ENCODE peak calls at places on chromosome 16, in seven cellular contexts. Q is cardiac muscle cell, O is dorsolateral prefrontal cortex, F is tibial artery, I is ascending aorta, E is A549, V is K562. H is an unnamed sample.

GRCh38 chr16:48597563-48598392 is 12.2 kb downstream of the N4BP1 start:
- DNase-seq in Q (peak), O (no peak), F (no peak), I (no peak), E (no peak), V (no peak), H (no peak)

GRCh38 chr16:59164461-59164860 is 430.3 kb upstream of the GOT2 start:
- DNase-seq in Q (no peak), O (no peak), F (no peak), I (no peak), E (no peak), V (peak), H (no peak)

GRCh38 chr16:51636913-51637743 is 486.1 kb upstream of the SALL1 start:
- DNase-seq in Q (peak), O (no peak), F (no peak), I (no peak), E (no peak), V (no peak), H (no peak)

GRCh38 chr16:17160285-17160854 is 310.4 kb downstream of the XYLT1 start:
- DNase-seq in Q (no peak), O (no peak), F (no peak), I (no peak), E (no peak), V (peak), H (no peak)

GRCh38 chr16:24045641-24046040 is 209.9 kb downstream of the PRKCB start:
- DNase-seq in Q (no peak), O (no peak), F (no peak), I (no peak), E (peak), V (no peak), H (no peak)

GRCh38 chr16:14564881-14565687 is 65.0 kb downstream of the PARN start:
- DNase-seq in Q (peak), O (no peak), F (no peak), I (no peak), E (no peak), V (no peak), H (no peak)

GRCh38 chr16:77993111-77993571 is 29.2 kb upstream of the CLEC3A start:
- DNase-seq in Q (no peak), O (no peak), F (no peak), I (no peak), E (no peak), V (no peak), H (peak)

GRCh38 chr16:57253410-57253927 is 8.4 kb downstream of the ARL2BP start:
- DNase-seq in Q (no peak), O (no peak), F (no peak), I (no peak), E (no peak), V (no peak), H (no peak)

GRCh38 chr16:46789499-46790414 is 41.2 kb downstream of the C16orf87 start:
- DNase-seq in Q (peak), O (peak), F (peak), I (peak), E (peak), V (peak), H (peak)

GRCh38 chr16:88118376-88118775 is 167.1 kb downstream of the BANP start:
- DNase-seq in Q (peak), O (no peak), F (no peak), I (no peak), E (no peak), V (no peak), H (no peak)

GRCh38 chr16:23359092-23359760 is 57.1 kb downstream of the SCNN1B start:
- DNase-seq in Q (no peak), O (peak), F (no peak), I (no peak), E (no peak), V (no peak), H (no peak)

GRCh38 chr16:58459344-58460218 is 40.4 kb upstream of the NDRG4 start:
- DNase-seq in Q (peak), O (peak), F (no peak), I (no peak), E (peak), V (peak), H (no peak)

GRCh38 chr16:80751167-80751566 is 53.2 kb downstream of the CDYL2 start:
- DNase-seq in Q (peak), O (no peak), F (no peak), I (no peak), E (no peak), V (no peak), H (no peak)

GRCh38 chr16:46714797-46715591 is 25.5 kb downstream of the ORC6 start:
- DNase-seq in Q (no peak), O (no peak), F (no peak), I (no peak), E (no peak), V (no peak), H (no peak)

GRCh38 chr16:75238132-75238852 is 13.1 kb downstream of the BCAR1 start:
- DNase-seq in Q (peak), O (peak), F (peak), I (peak), E (no peak), V (no peak), H (no peak)

GRCh38 chr16:82459580-82460256 is 167.1 kb upstream of the CDH13 start:
- DNase-seq in Q (no peak), O (no peak), F (no peak), I (no peak), E (no peak), V (no peak), H (no peak)

GRCh38 chr16:54277845-54278703 is 8.5 kb downstream of the IRX3 start:
- DNase-seq in Q (no peak), O (no peak), F (no peak), I (no peak), E (no peak), V (no peak), H (no peak)

GRCh38 chr16:11047057-11047456 is 102.7 kb downstream of the CLEC16A start:
- DNase-seq in Q (peak), O (no peak), F (no peak), I (no peak), E (no peak), V (no peak), H (no peak)

GRCh38 chr16:12760819-12761611 is 42.7 kb downstream of the CPPED1 start:
- DNase-seq in Q (no peak), O (no peak), F (no peak), I (no peak), E (no peak), V (no peak), H (no peak)

GRCh38 chr16:82895843-82896242 is 269.1 kb downstream of the CDH13 start:
- DNase-seq in Q (no peak), O (no peak), F (no peak), I (no peak), E (no peak), V (no peak), H (no peak)

GRCh38 chr16:81738831-81739496 is 40.1 kb upstream of the PLCG2 start:
- DNase-seq in Q (no peak), O (peak), F (peak), I (no peak), E (no peak), V (peak), H (peak)

GRCh38 chr16:53893731-53894435 is 189.9 kb downstream of the FTO start:
- DNase-seq in Q (peak), O (no peak), F (no peak), I (no peak), E (no peak), V (no peak), H (no peak)

GRCh38 chr16:4309833-4310266 is 6.0 kb upstream of the GLIS2 start:
- DNase-seq in Q (peak), O (no peak), F (peak), I (no peak), E (peak), V (no peak), H (peak)

GRCh38 chr16:81997738-81998137 is 13.5 kb downstream of the SDR42E1 start:
- DNase-seq in Q (peak), O (no peak), F (no peak), I (no peak), E (peak), V (no peak), H (no peak)

GRCh38 chr16:72094266-72094610 is 591 bp downstream of the DHX38 start:
- DNase-seq in Q (no peak), O (no peak), F (no peak), I (no peak), E (no peak), V (peak), H (no peak)

GRCh38 chr16:11325404-11326083 is 19.7 kb upstream of the RMI2 start:
- DNase-seq in Q (no peak), O (no peak), F (no peak), I (no peak), E (no peak), V (no peak), H (peak)

GRCh38 chr16:86634290-86634689 is 55.9 kb downstream of the FOXL1 start:
- DNase-seq in Q (peak), O (no peak), F (no peak), I (no peak), E (peak), V (no peak), H (no peak)

GRCh38 chr16:12305847-12306246 is 329.3 kb downstream of the SNX29 start:
- DNase-seq in Q (no peak), O (no peak), F (no peak), I (no peak), E (no peak), V (no peak), H (no peak)

GRCh38 chr16:56343661-56344517 is 81.5 kb downstream of the AMFR start:
- DNase-seq in Q (no peak), O (no peak), F (no peak), I (no peak), E (no peak), V (no peak), H (no peak)

GRCh38 chr16:3690991-3691720 is 26.2 kb downstream of the TRAP1 start:
- DNase-seq in Q (no peak), O (no peak), F (peak), I (no peak), E (no peak), V (peak), H (no peak)

GRCh38 chr16:80759419-80760162 is 44.8 kb downstream of the CDYL2 start:
- DNase-seq in Q (no peak), O (no peak), F (no peak), I (no peak), E (no peak), V (no peak), H (no peak)

GRCh38 chr16:31265329-31266245 is 5.8 kb downstream of the ITGAM start:
- DNase-seq in Q (no peak), O (no peak), F (no peak), I (no peak), E (peak), V (no peak), H (peak)

GRCh38 chr16:58128721-58129096 is 472 bp downstream of the CFAP20 start:
- DNase-seq in Q (no peak), O (peak), F (no peak), I (no peak), E (no peak), V (peak), H (peak)

GRCh38 chr16:73853968-73854367 is 442.6 kb upstream of the PSMD7 start:
- DNase-seq in Q (no peak), O (no peak), F (no peak), I (no peak), E (no peak), V (no peak), H (no peak)

GRCh38 chr16:11978080-11978479 is 1.5 kb downstream of the SNX29 start:
- DNase-seq in Q (no peak), O (no peak), F (no peak), I (no peak), E (no peak), V (no peak), H (no peak)

GRCh38 chr16:83901101-83901500 is 2.2 kb downstream of the MLYCD start:
- DNase-seq in Q (no peak), O (no peak), F (no peak), I (no peak), E (no peak), V (no peak), H (no peak)

GRCh38 chr16:72876981-72877373 is 171.0 kb downstream of the ZFHX3 start:
- DNase-seq in Q (peak), O (no peak), F (no peak), I (no peak), E (no peak), V (no peak), H (no peak)

GRCh38 chr16:4693956-4694663 is 748 bp downstream of the NUDT16L1 start:
- DNase-seq in Q (peak), O (peak), F (no peak), I (no peak), E (peak), V (peak), H (peak)

GRCh38 chr16:89701425-89702406 is at the start of gene SPATA2L:
- DNase-seq in Q (peak), O (peak), F (peak), I (peak), E (peak), V (peak), H (peak)
- TF ChIP-seq CTCF in Q (no peak), O (no peak), F (no peak), I (no peak), E (no peak), V (peak), H (peak)

DNA sequence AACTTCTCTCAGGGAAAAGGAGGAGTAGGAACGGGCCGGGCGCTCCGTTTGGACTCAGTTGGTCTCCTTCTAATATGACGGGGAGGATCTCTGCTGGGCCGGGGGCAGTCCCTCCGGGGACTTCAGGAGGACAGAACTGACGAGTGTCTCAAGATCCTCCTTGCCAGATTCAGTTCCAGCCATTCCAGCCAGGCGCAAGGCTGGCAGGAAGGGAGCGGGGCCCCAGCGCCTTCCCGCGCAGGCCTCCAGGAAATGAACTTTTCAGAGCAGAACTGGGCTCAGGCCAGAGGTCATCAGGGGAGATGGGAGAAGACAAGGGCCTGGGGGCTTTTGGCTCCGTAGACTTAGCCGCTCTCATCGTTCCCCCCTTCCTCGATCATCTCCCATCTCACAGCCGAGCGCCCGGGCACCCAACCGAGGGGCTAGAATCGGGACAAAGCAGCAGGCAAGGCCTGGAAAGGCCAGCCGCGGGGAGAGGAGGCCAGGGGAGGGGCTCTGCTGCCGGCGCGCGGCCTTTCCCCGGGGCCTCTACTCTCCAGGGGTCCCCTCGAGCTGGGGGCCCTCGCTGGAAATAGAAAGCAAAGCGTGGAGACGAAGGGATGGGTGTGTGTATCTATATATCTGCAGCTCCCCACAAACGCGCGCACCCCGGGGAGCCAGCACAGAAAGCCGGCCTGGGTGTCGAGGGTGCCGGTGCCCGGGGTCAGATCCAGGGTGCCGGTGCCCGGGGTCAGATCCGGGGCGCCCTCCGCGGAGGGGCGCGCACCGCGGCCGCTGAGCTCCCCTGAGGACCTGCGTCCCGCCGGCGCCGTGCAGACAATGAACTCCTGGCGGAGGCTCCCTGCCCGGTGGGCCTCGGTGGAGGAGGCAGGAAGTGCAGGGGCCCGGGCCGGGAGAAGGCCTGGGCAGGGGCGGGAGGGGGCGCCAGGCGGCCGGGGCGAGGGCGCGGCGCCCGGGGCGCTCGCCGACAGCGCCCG is 1.4 kb downstream of the ZNF423 start:
- DNase-seq in Q (no peak), O (no peak), F (peak), I (no peak), E (peak), V (no peak), H (peak)
- TF ChIP-seq CTCF in Q (no peak), O (no peak), F (no peak), I (no peak), E (no peak), V (no peak), H (no peak)

DNA sequence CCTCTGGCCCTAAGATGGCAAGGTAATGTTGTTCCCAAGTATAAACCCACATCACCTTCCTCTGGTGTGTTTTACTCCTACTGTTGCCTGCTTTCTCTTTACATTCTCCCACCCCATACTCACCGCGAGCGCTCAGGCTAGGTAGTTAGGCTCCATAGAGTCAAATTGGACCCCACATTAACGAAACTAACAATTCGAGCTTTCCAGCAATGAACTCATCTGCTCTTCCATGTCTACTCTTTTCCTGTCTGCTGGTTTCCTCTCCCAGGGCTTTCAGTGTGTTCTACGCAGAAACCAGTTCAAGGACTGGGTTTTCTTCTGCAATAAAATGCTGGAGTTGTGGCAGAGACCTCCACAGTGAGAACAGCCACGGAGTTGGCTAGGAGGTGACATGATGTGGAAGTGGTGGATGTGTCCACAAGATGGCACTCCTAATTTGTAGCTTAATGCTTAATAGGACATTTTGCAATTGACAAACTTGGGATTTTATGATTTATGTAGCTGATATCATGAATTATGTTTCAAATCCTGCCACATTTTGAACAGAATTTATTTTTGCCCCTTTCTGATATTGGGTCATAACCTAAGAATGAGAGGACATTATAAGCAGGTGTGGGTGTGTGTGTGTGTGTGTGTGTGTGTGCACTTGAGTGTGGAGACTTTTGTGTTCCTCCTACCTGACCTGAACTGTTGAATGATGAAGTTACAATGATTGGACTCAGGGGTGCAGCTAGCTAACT is 2.2 kb upstream of the UQCRC2 start:
- DNase-seq in Q (peak), O (no peak), F (no peak), I (no peak), E (peak), V (peak), H (peak)
- TF ChIP-seq CTCF in Q (peak), O (peak), F (no peak), I (peak), E (peak), V (peak), H (peak)

GRCh38 chr16:66484453-66485213 is 57.5 kb downstream of the BEAN1 start:
- DNase-seq in Q (no peak), O (no peak), F (no peak), I (no peak), E (no peak), V (peak), H (peak)
- TF ChIP-seq CTCF in Q (no peak), O (no peak), F (no peak), I (no peak), E (no peak), V (no peak), H (no peak)

DNA sequence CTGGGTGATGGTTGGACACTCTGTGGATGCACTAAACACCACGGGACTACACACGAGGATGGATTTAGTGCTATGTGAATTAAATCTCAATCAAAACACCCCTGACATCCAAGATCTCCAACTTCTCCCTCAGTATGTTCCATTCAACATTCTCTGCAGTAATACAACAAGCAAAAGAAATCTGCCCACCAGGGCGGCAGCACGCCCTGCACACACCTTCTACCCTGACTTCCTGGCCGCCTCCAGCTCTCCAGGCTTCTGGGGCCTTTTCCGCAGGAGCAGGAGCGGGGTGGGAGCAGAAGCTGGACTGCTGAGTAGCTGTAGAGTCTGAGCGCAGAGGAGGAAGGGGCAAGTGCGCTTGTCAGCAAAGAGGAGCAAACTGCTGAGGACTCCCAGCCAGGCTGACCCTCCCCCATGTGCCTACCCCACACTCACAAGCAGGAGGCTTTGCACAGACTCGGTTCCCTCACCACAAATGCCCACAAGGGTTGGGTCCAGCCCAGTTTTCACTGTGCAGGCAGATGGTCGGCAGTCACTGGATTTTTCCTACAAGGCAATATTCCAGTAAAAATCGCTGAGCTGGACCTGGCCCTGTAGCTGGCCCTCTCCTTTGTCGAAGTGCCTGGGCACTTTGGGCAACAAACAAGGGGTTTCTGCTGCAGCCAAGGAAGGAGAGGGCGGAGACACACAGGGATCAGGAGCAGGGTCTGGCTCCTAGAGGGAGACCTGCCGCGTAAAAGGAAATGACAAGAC is 22.8 kb downstream of the ZDHHC7 start:
- DNase-seq in Q (no peak), O (no peak), F (no peak), I (no peak), E (no peak), V (no peak), H (no peak)
- TF ChIP-seq CTCF in Q (no peak), O (no peak), F (no peak), I (no peak), E (no peak), V (peak), H (no peak)

DNA sequence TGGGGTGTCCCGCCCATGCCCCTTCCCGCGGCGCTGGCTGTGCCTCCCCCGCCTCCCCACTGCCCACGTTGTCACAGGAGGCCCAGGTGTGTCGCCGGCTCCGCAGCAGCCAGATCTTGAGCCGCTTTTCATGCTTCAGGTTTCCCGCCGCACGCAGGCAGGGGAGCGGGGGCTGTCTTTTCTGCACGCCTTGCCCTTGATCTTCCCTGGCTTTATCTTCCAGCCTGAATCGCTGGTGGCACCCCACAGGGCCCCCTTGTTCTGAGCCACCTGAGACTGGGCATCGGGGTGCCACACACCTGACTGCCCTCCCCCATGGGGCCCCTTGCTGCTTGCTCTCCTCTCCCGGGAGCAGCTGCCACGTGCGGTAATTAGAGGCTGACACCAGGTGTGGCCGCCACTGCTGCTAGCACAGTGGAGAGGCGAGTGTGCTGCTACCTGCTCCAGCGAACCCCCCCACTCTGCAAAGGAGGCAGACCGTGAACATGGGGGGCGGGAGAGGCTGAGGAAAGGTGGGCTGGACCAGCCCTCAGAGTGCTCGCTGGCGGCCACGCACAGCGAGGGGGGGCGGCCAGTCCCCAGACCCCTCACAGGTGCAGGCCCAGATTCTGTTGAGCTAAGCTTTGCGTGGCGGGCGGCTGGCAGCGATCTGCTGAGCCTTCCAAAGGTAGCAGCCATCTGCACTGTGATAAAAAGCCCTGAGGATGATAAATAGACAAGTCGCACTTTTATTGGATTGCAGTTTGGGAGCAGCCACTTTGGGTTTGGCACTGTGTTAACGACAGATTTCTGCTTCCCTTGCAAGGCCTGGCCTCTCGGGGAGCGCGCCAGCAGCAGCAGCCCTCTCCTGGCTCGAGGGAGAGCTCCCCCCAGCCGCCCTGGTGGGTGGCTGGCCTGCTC is 168.0 kb upstream of the GSE1 start:
- DNase-seq in Q (no peak), O (no peak), F (no peak), I (no peak), E (no peak), V (peak), H (no peak)
- TF ChIP-seq CTCF in Q (no peak), O (no peak), F (no peak), I (no peak), E (no peak), V (no peak), H (no peak)

H was measured in GM12865.